ENCODE peak calls at places on chromosomes 12 and 14, in seven cellular contexts. One of them, this sample, is unnamed.

GRCh38 chr12:110079477-110080400 is 31.4 kb upstream of the C12orf76 start:
- DNase-seq in NCI-H1105: no peak
- DNase-seq in neuronal stem cell: no peak
- DNase-seq in stimulated activated CD4-positive, alpha-beta T cell treated with anti-CD3 and anti-CD28 coated beads, Interleukin-2, amount 100 ng/mL, for 24 hours: peak
- DNase-seq in T-helper 2 cell: peak
- DNase-seq in GM06990: peak
- DNase-seq in dermis microvascular lymphatic vessel endothelial cell: no peak
- DNase-seq in this sample: no peak

GRCh38 chr12:71159260-71159659 is 1.5 kb upstream of the TSPAN8 start:
- DNase-seq in NCI-H1105: no peak
- DNase-seq in neuronal stem cell: no peak
- DNase-seq in stimulated activated CD4-positive, alpha-beta T cell treated with anti-CD3 and anti-CD28 coated beads, Interleukin-2, amount 100 ng/mL, for 24 hours: no peak
- DNase-seq in T-helper 2 cell: no peak
- DNase-seq in GM06990: no peak
- DNase-seq in dermis microvascular lymphatic vessel endothelial cell: no peak
- DNase-seq in this sample: no peak

GRCh38 chr12:202081-202731 is 11.8 kb downstream of the SLC6A12 start:
- DNase-seq in NCI-H1105: no peak
- DNase-seq in neuronal stem cell: no peak
- DNase-seq in stimulated activated CD4-positive, alpha-beta T cell treated with anti-CD3 and anti-CD28 coated beads, Interleukin-2, amount 100 ng/mL, for 24 hours: no peak
- DNase-seq in T-helper 2 cell: no peak
- DNase-seq in GM06990: no peak
- DNase-seq in dermis microvascular lymphatic vessel endothelial cell: no peak
- DNase-seq in this sample: peak

GRCh38 chr12:79247494-79247893 is 382.9 kb downstream of the SYT1 start:
- DNase-seq in NCI-H1105: no peak
- DNase-seq in neuronal stem cell: no peak
- DNase-seq in stimulated activated CD4-positive, alpha-beta T cell treated with anti-CD3 and anti-CD28 coated beads, Interleukin-2, amount 100 ng/mL, for 24 hours: no peak
- DNase-seq in T-helper 2 cell: no peak
- DNase-seq in GM06990: no peak
- DNase-seq in dermis microvascular lymphatic vessel endothelial cell: no peak
- DNase-seq in this sample: no peak

GRCh38 chr14:61320806-61321384 is 484 bp upstream of the PRKCH start:
- DNase-seq in NCI-H1105: no peak
- DNase-seq in neuronal stem cell: no peak
- DNase-seq in stimulated activated CD4-positive, alpha-beta T cell treated with anti-CD3 and anti-CD28 coated beads, Interleukin-2, amount 100 ng/mL, for 24 hours: no peak
- DNase-seq in T-helper 2 cell: no peak
- DNase-seq in GM06990: no peak
- DNase-seq in dermis microvascular lymphatic vessel endothelial cell: no peak
- DNase-seq in this sample: no peak

GRCh38 chr14:85572021-85572420 is 42.1 kb downstream of the FLRT2 start:
- DNase-seq in NCI-H1105: no peak
- DNase-seq in neuronal stem cell: no peak
- DNase-seq in stimulated activated CD4-positive, alpha-beta T cell treated with anti-CD3 and anti-CD28 coated beads, Interleukin-2, amount 100 ng/mL, for 24 hours: no peak
- DNase-seq in T-helper 2 cell: no peak
- DNase-seq in GM06990: no peak
- DNase-seq in dermis microvascular lymphatic vessel endothelial cell: no peak
- DNase-seq in this sample: no peak

GRCh38 chr12:6946033-6946919 is 2.5 kb downstream of the C12orf57 start:
- DNase-seq in NCI-H1105: peak
- DNase-seq in neuronal stem cell: no peak
- DNase-seq in stimulated activated CD4-positive, alpha-beta T cell treated with anti-CD3 and anti-CD28 coated beads, Interleukin-2, amount 100 ng/mL, for 24 hours: peak
- DNase-seq in T-helper 2 cell: peak
- DNase-seq in GM06990: peak
- DNase-seq in dermis microvascular lymphatic vessel endothelial cell: no peak
- DNase-seq in this sample: peak

GRCh38 chr14:52918486-52918885 is 32.4 kb downstream of the FERMT2 start:
- DNase-seq in NCI-H1105: no peak
- DNase-seq in neuronal stem cell: no peak
- DNase-seq in stimulated activated CD4-positive, alpha-beta T cell treated with anti-CD3 and anti-CD28 coated beads, Interleukin-2, amount 100 ng/mL, for 24 hours: no peak
- DNase-seq in T-helper 2 cell: peak
- DNase-seq in GM06990: peak
- DNase-seq in dermis microvascular lymphatic vessel endothelial cell: peak
- DNase-seq in this sample: no peak

GRCh38 chr14:73289729-73290128 is 52.4 kb downstream of the PAPLN start:
- DNase-seq in NCI-H1105: no peak
- DNase-seq in neuronal stem cell: no peak
- DNase-seq in stimulated activated CD4-positive, alpha-beta T cell treated with anti-CD3 and anti-CD28 coated beads, Interleukin-2, amount 100 ng/mL, for 24 hours: no peak
- DNase-seq in T-helper 2 cell: no peak
- DNase-seq in GM06990: no peak
- DNase-seq in dermis microvascular lymphatic vessel endothelial cell: no peak
- DNase-seq in this sample: no peak

GRCh38 chr14:38098074-38098846 is 109.4 kb upstream of the SSTR1 start:
- DNase-seq in NCI-H1105: no peak
- DNase-seq in neuronal stem cell: no peak
- DNase-seq in stimulated activated CD4-positive, alpha-beta T cell treated with anti-CD3 and anti-CD28 coated beads, Interleukin-2, amount 100 ng/mL, for 24 hours: no peak
- DNase-seq in T-helper 2 cell: no peak
- DNase-seq in GM06990: no peak
- DNase-seq in dermis microvascular lymphatic vessel endothelial cell: no peak
- DNase-seq in this sample: no peak

GRCh38 chr12:4151362-4152121 is 122.0 kb upstream of the CCND2 start:
- DNase-seq in NCI-H1105: no peak
- DNase-seq in neuronal stem cell: no peak
- DNase-seq in stimulated activated CD4-positive, alpha-beta T cell treated with anti-CD3 and anti-CD28 coated beads, Interleukin-2, amount 100 ng/mL, for 24 hours: peak
- DNase-seq in T-helper 2 cell: no peak
- DNase-seq in GM06990: peak
- DNase-seq in dermis microvascular lymphatic vessel endothelial cell: no peak
- DNase-seq in this sample: no peak

GRCh38 chr12:31618228-31619025 is 27.5 kb upstream of the DENND5B start:
- DNase-seq in NCI-H1105: no peak
- DNase-seq in neuronal stem cell: no peak
- DNase-seq in stimulated activated CD4-positive, alpha-beta T cell treated with anti-CD3 and anti-CD28 coated beads, Interleukin-2, amount 100 ng/mL, for 24 hours: no peak
- DNase-seq in T-helper 2 cell: no peak
- DNase-seq in GM06990: no peak
- DNase-seq in dermis microvascular lymphatic vessel endothelial cell: no peak
- DNase-seq in this sample: no peak

GRCh38 chr14:30983858-30984257 is 41.6 kb upstream of the AP4S1 start:
- DNase-seq in NCI-H1105: no peak
- DNase-seq in neuronal stem cell: no peak
- DNase-seq in stimulated activated CD4-positive, alpha-beta T cell treated with anti-CD3 and anti-CD28 coated beads, Interleukin-2, amount 100 ng/mL, for 24 hours: no peak
- DNase-seq in T-helper 2 cell: no peak
- DNase-seq in GM06990: no peak
- DNase-seq in dermis microvascular lymphatic vessel endothelial cell: no peak
- DNase-seq in this sample: no peak

GRCh38 chr12:913919-914718 is 35.4 kb downstream of the RAD52 start:
- DNase-seq in NCI-H1105: no peak
- DNase-seq in neuronal stem cell: no peak
- DNase-seq in stimulated activated CD4-positive, alpha-beta T cell treated with anti-CD3 and anti-CD28 coated beads, Interleukin-2, amount 100 ng/mL, for 24 hours: no peak
- DNase-seq in T-helper 2 cell: no peak
- DNase-seq in GM06990: no peak
- DNase-seq in dermis microvascular lymphatic vessel endothelial cell: no peak
- DNase-seq in this sample: no peak

GRCh38 chr14:55071870-55072640 is 20.6 kb downstream of the MAPK1IP1L start:
- DNase-seq in NCI-H1105: no peak
- DNase-seq in neuronal stem cell: no peak
- DNase-seq in stimulated activated CD4-positive, alpha-beta T cell treated with anti-CD3 and anti-CD28 coated beads, Interleukin-2, amount 100 ng/mL, for 24 hours: no peak
- DNase-seq in T-helper 2 cell: peak
- DNase-seq in GM06990: peak
- DNase-seq in dermis microvascular lymphatic vessel endothelial cell: peak
- DNase-seq in this sample: no peak

GRCh38 chr12:100987552-100988277 is 193.1 kb downstream of the ANO4 start:
- DNase-seq in NCI-H1105: no peak
- DNase-seq in neuronal stem cell: peak
- DNase-seq in stimulated activated CD4-positive, alpha-beta T cell treated with anti-CD3 and anti-CD28 coated beads, Interleukin-2, amount 100 ng/mL, for 24 hours: no peak
- DNase-seq in T-helper 2 cell: peak
- DNase-seq in GM06990: peak
- DNase-seq in dermis microvascular lymphatic vessel endothelial cell: peak
- DNase-seq in this sample: peak

GRCh38 chr14:23301288-23301968 is 1.2 kb downstream of the PPP1R3E start:
- DNase-seq in NCI-H1105: peak
- DNase-seq in neuronal stem cell: peak
- DNase-seq in stimulated activated CD4-positive, alpha-beta T cell treated with anti-CD3 and anti-CD28 coated beads, Interleukin-2, amount 100 ng/mL, for 24 hours: peak
- DNase-seq in T-helper 2 cell: peak
- DNase-seq in GM06990: peak
- DNase-seq in dermis microvascular lymphatic vessel endothelial cell: peak
- DNase-seq in this sample: peak